ENCODE peak calls at places on chromosome 20, in ten cellular contexts. C is NCI-H1417; U is left ventricle myocardium inferior; F is WERI-Rb-1; R is amygdala; V is stimulated activated CD4-positive, alpha-beta T cell treated with anti-CD3 and anti-CD28 coated beads, Interleukin-12 subunit alpha, Interleukin-12 subunit beta, amount 100 ng/mL, for 24 hours; P is SK-MEL-5; J is heart left ventricle; E is fibroblast of mammary gland; W is activated naive CD4-positive, alpha-beta T cell. T is an unnamed sample.

GRCh38 chr20:59253779-59254319 is 46.6 kb upstream of the EDN3 start:
- DNase-seq in P (peak), W (no peak), E (no peak), R (no peak), U (no peak), J (no peak), F (peak), C (peak), V (no peak), T (no peak)

GRCh38 chr20:59752704-59753460 is 148.5 kb downstream of the PHACTR3 start:
- DNase-seq in U (peak), C (no peak), P (peak), J (peak), V (no peak), R (no peak), F (no peak), E (no peak), W (no peak), T (no peak)

GRCh38 chr20:36128463-36129176 is 25.9 kb upstream of the EPB41L1 start:
- DNase-seq in E (peak), V (no peak), F (no peak), W (no peak), U (no peak), R (no peak), J (no peak), P (no peak), C (no peak), T (no peak)

GRCh38 chr20:44280387-44280786 is 30.6 kb downstream of the FITM2 start:
- DNase-seq in P (no peak), W (no peak), R (no peak), V (no peak), C (no peak), F (no peak), E (no peak), U (no peak), J (no peak), T (no peak)

GRCh38 chr20:19431906-19432305 is 219.5 kb downstream of the SLC24A3 start:
- DNase-seq in U (no peak), R (no peak), P (no peak), C (no peak), F (no peak), J (no peak), E (no peak), V (no peak), W (no peak), T (no peak)

GRCh38 chr20:30816182-30816645 is 441.2 kb upstream of the DEFB115 start:
- DNase-seq in P (no peak), W (no peak), U (peak), C (no peak), J (peak), E (no peak), V (no peak), R (no peak), F (no peak), T (no peak)

GRCh38 chr20:34970193-34971037 is 14.7 kb downstream of the MYH7B start:
- DNase-seq in V (no peak), R (no peak), P (no peak), J (no peak), C (no peak), E (no peak), W (no peak), U (no peak), F (peak), T (peak)

GRCh38 chr20:16378712-16379111 is 194.5 kb downstream of the KIF16B start:
- DNase-seq in W (no peak), P (no peak), R (no peak), C (no peak), J (no peak), U (no peak), E (no peak), V (no peak), F (no peak), T (no peak)

GRCh38 chr20:62117362-62117646 is 5.0 kb upstream of the LSM14B start:
- DNase-seq in R (no peak), P (no peak), V (no peak), F (no peak), C (peak), E (no peak), W (no peak), J (no peak), U (no peak), T (no peak)

GRCh38 chr20:42261766-42262165 is 643.6 kb upstream of the CHD6 start:
- DNase-seq in U (no peak), E (no peak), V (no peak), F (peak), C (no peak), R (no peak), J (no peak), W (no peak), P (no peak), T (no peak)

GRCh38 chr20:48750941-48751620 is 76.7 kb downstream of the PREX1 start:
- DNase-seq in R (peak), E (no peak), C (peak), W (no peak), P (no peak), U (peak), J (peak), F (no peak), V (no peak), T (peak)

GRCh38 chr20:13995841-13996240 is 525 bp downstream of the MACROD2 start:
- DNase-seq in P (peak), E (no peak), J (peak), F (peak), R (no peak), V (no peak), C (peak), U (peak), W (no peak), T (peak)

T was measured in substantia nigra.